ENCODE peak calls at places on chromosomes 2 and 18, in ten cellular contexts. Q is gastrocnemius medialis, D is heart left ventricle, H is body of pancreas, J is endothelial cell of umbilical vein, K is ovary, C is IMR-90, Z is adrenal gland, S is A549, U is upper lobe of left lung. R is an unnamed sample.

GRCh38 chr2:73089270-73090030 is 17.9 kb upstream of the SFXN5 start:
- DNase-seq in Q (no peak), D (peak), H (peak), J (peak), K (no peak), C (peak), Z (no peak), S (peak), U (peak), R (no peak)

GRCh38 chr2:54166121-54166773 is 50.8 kb downstream of the ACYP2 start:
- DNase-seq in Q (no peak), D (no peak), H (no peak), J (no peak), K (no peak), C (peak), Z (no peak), S (no peak), U (no peak), R (no peak)

GRCh38 chr2:144596074-144596871 is 76.4 kb upstream of the ZEB2 start:
- DNase-seq in Q (no peak), D (no peak), H (no peak), J (peak), K (no peak), C (peak), Z (no peak), S (peak), U (peak), R (no peak)

GRCh38 chr2:80363951-80364350 is 59.4 kb upstream of the LRRTM1 start:
- DNase-seq in Q (no peak), D (peak), H (no peak), J (no peak), K (no peak), C (no peak), Z (no peak), S (no peak), U (no peak), R (no peak)

GRCh38 chr2:11785611-11785940 is 39.1 kb downstream of the LPIN1 start:
- DNase-seq in Q (no peak), D (no peak), H (no peak), J (no peak), K (no peak), C (no peak), Z (peak), S (no peak), U (no peak), R (no peak)

GRCh38 chr2:212958757-212959295 is 192.6 kb downstream of the IKZF2 start:
- DNase-seq in Q (no peak), D (no peak), H (no peak), J (no peak), K (no peak), C (peak), Z (no peak), S (no peak), U (no peak), R (no peak)

GRCh38 chr2:126843046-126843445 is 55.6 kb upstream of the TEX51 start:
- DNase-seq in Q (no peak), D (no peak), H (no peak), J (no peak), K (no peak), C (no peak), Z (no peak), S (no peak), U (no peak), R (no peak)

GRCh38 chr2:239291505-239292350 is 109.1 kb downstream of the HDAC4 start:
- DNase-seq in Q (peak), D (no peak), H (peak), J (no peak), K (peak), C (no peak), Z (no peak), S (no peak), U (no peak), R (no peak)

GRCh38 chr2:61887684-61888303 is 662 bp downstream of the CCT4 start:
- DNase-seq in Q (no peak), D (no peak), H (no peak), J (peak), K (no peak), C (peak), Z (peak), S (peak), U (no peak), R (no peak)

GRCh38 chr2:15427987-15428386 is 133.1 kb downstream of the NBAS start:
- DNase-seq in Q (no peak), D (no peak), H (no peak), J (no peak), K (no peak), C (no peak), Z (no peak), S (no peak), U (no peak), R (no peak)

GRCh38 chr18:74965682-74966081 is 243.3 kb downstream of the PTGR3 start:
- DNase-seq in Q (no peak), D (no peak), H (no peak), J (no peak), K (no peak), C (no peak), Z (no peak), S (no peak), U (no peak), R (no peak)

GRCh38 chr18:69845588-69846506 is 101.8 kb downstream of the CD226 start:
- DNase-seq in Q (no peak), D (no peak), H (no peak), J (no peak), K (no peak), C (peak), Z (no peak), S (peak), U (peak), R (no peak)

GRCh38 chr2:181682795-181683517 is 2.6 kb upstream of the NEUROD1 start:
- DNase-seq in Q (no peak), D (no peak), H (no peak), J (no peak), K (no peak), C (no peak), Z (no peak), S (no peak), U (no peak), R (no peak)

GRCh38 chr2:19540739-19541503 is 182.5 kb upstream of the OSR1 start:
- DNase-seq in Q (no peak), D (no peak), H (no peak), J (no peak), K (no peak), C (peak), Z (no peak), S (peak), U (no peak), R (peak)

GRCh38 chr2:137964066-137964858 is at the start of gene HNMT:
- DNase-seq in Q (no peak), D (peak), H (peak), J (peak), K (peak), C (peak), Z (peak), S (peak), U (peak), R (peak)

GRCh38 chr18:4232656-4233055 is 222.5 kb downstream of the DLGAP1 start:
- DNase-seq in Q (no peak), D (no peak), H (no peak), J (no peak), K (no peak), C (no peak), Z (no peak), S (no peak), U (no peak), R (no peak)

GRCh38 chr2:163471947-163472346 is 263.9 kb downstream of the FIGN start:
- DNase-seq in Q (no peak), D (no peak), H (no peak), J (peak), K (no peak), C (peak), Z (peak), S (peak), U (no peak), R (no peak)

GRCh38 chr2:234730066-234730640 is 221.7 kb upstream of the SH3BP4 start:
- DNase-seq in Q (no peak), D (no peak), H (no peak), J (no peak), K (no peak), C (no peak), Z (no peak), S (no peak), U (no peak), R (no peak)

GRCh38 chr2:237482485-237482884 is 4.6 kb upstream of the MLPH start:
- DNase-seq in Q (peak), D (peak), H (peak), J (no peak), K (peak), C (no peak), Z (peak), S (peak), U (peak), R (peak)

GRCh38 chr2:44429034-44429433 is 67.3 kb downstream of the CAMKMT start:
- DNase-seq in Q (no peak), D (no peak), H (no peak), J (no peak), K (no peak), C (peak), Z (no peak), S (peak), U (no peak), R (no peak)

GRCh38 chr18:47881752-47882455 is 48.6 kb downstream of the SMAD2 start:
- DNase-seq in Q (no peak), D (no peak), H (no peak), J (no peak), K (no peak), C (peak), Z (no peak), S (peak), U (peak), R (no peak)

GRCh38 chr18:58267493-58267892 is 223.5 kb downstream of the NEDD4L start:
- DNase-seq in Q (no peak), D (no peak), H (no peak), J (no peak), K (no peak), C (peak), Z (no peak), S (no peak), U (no peak), R (no peak)

GRCh38 chr2:33107690-33108482 is 161.1 kb downstream of the LTBP1 start:
- DNase-seq in Q (no peak), D (no peak), H (no peak), J (no peak), K (no peak), C (peak), Z (no peak), S (no peak), U (no peak), R (no peak)

GRCh38 chr2:149036507-149037293 is 1.8 kb upstream of the LYPD6B start:
- DNase-seq in Q (no peak), D (no peak), H (no peak), J (no peak), K (no peak), C (no peak), Z (no peak), S (no peak), U (no peak), R (no peak)

GRCh38 chr2:6359964-6360363 is 505.7 kb downstream of the CMPK2 start:
- DNase-seq in Q (no peak), D (no peak), H (no peak), J (no peak), K (no peak), C (no peak), Z (no peak), S (no peak), U (no peak), R (no peak)

GRCh38 chr2:164260506-164260905 is 360.8 kb downstream of the GRB14 start:
- DNase-seq in Q (no peak), D (no peak), H (no peak), J (no peak), K (no peak), C (no peak), Z (no peak), S (no peak), U (no peak), R (no peak)

GRCh38 chr18:70074091-70074490 is 126.4 kb upstream of the CD226 start:
- DNase-seq in Q (no peak), D (no peak), H (no peak), J (no peak), K (no peak), C (peak), Z (no peak), S (no peak), U (no peak), R (no peak)

GRCh38 chr2:207394812-207395534 is 134.8 kb upstream of the CREB1 start:
- DNase-seq in Q (no peak), D (no peak), H (no peak), J (peak), K (no peak), C (peak), Z (no peak), S (peak), U (no peak), R (no peak)

GRCh38 chr2:238361877-238362276 is 41.6 kb downstream of the TRAF3IP1 start:
- DNase-seq in Q (no peak), D (no peak), H (no peak), J (no peak), K (no peak), C (no peak), Z (no peak), S (no peak), U (no peak), R (no peak)

GRCh38 chr2:24816404-24816803 is 23.2 kb downstream of the CENPO start:
- DNase-seq in Q (no peak), D (no peak), H (no peak), J (no peak), K (no peak), C (no peak), Z (no peak), S (no peak), U (no peak), R (no peak)

GRCh38 chr2:48144777-48145176 is 238.5 kb upstream of the FBXO11 start:
- DNase-seq in Q (no peak), D (peak), H (no peak), J (peak), K (no peak), C (no peak), Z (no peak), S (no peak), U (peak), R (no peak)

GRCh38 chr18:12703714-12704113 is 872 bp downstream of the PSMG2 start:
- DNase-seq in Q (no peak), D (no peak), H (no peak), J (no peak), K (no peak), C (peak), Z (no peak), S (peak), U (no peak), R (no peak)

GRCh38 chr2:218898109-218898878 is 17.6 kb downstream of the WNT10A start:
- DNase-seq in Q (peak), D (peak), H (peak), J (peak), K (peak), C (peak), Z (peak), S (peak), U (peak), R (no peak)

GRCh38 chr2:218895326-218895725 is 14.7 kb downstream of the WNT10A start:
- DNase-seq in Q (no peak), D (no peak), H (no peak), J (no peak), K (no peak), C (no peak), Z (no peak), S (no peak), U (no peak), R (no peak)

GRCh38 chr2:218897394-218898108 is 16.9 kb downstream of the WNT10A start:
- DNase-seq in Q (no peak), D (no peak), H (no peak), J (no peak), K (no peak), C (no peak), Z (no peak), S (no peak), U (no peak), R (no peak)

GRCh38 chr2:218895758-218896500 is 15.3 kb downstream of the WNT10A start:
- DNase-seq in Q (no peak), D (no peak), H (no peak), J (no peak), K (no peak), C (no peak), Z (no peak), S (no peak), U (no peak), R (no peak)

DNA sequence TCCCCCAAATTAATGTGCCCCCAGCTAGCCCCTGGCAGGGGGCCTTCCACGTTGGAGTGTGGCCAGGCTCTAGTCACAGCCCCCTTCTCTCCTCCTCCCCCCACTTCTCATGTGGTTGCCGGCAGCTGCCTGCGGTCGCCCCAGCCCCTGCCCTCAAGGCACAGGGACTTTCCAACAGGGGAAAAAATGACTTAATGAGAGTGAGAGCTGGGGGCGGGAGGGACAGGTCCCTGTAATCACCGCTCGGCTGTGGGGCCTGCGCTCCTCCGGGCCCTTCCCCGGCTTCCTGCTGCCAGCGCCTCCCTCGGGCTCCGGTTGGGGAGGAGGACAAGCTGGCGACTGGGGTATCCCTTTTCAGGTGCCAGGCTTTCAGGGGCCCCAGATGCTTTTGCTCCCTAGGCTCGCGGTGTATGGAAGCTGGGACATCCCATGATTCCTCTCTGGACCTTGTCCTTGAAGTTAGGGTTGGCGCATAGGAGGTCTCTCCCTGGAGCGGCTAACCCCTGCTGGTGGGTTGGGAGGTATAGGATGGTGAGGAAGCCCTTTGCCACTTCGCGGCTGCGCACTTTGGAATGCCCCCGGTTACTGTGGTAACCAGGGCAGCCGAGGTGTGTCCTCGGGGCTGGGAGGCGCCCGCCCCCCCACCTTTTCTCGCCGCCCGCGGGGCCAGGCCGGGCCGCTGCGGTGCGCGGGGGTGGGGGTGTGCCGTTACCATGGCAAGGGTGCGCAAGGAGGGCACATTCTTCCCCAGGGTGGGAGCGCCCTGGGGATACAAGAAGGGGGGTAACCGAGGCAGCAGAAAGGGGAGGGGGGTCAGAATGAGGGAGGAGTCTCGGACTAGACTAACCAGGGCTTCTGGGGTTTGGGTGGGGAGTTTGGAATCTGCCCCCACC is 16.1 kb downstream of the WNT10A start:
- DNase-seq in Q (no peak), D (no peak), H (no peak), J (no peak), K (no peak), C (peak), Z (no peak), S (no peak), U (no peak), R (no peak)
- TF ChIP-seq POLR2A in Q (no peak), D (no peak), H (no peak), J (no peak), K (no peak), C (no peak), Z (no peak), S (no peak), U (no peak), R (no peak)

GRCh38 chr2:10527585-10527984 is 79.5 kb upstream of the ODC1 start:
- DNase-seq in Q (no peak), D (no peak), H (no peak), J (no peak), K (no peak), C (no peak), Z (no peak), S (no peak), U (peak), R (no peak)

GRCh38 chr2:10524341-10524740 is 76.2 kb upstream of the ODC1 start:
- DNase-seq in Q (no peak), D (no peak), H (no peak), J (no peak), K (no peak), C (no peak), Z (no peak), S (no peak), U (peak), R (no peak)

GRCh38 chr2:10526281-10526680 is 78.2 kb upstream of the ODC1 start:
- DNase-seq in Q (no peak), D (no peak), H (no peak), J (no peak), K (no peak), C (no peak), Z (no peak), S (no peak), U (peak), R (peak)

GRCh38 chr2:10524841-10525572 is 76.9 kb upstream of the ODC1 start:
- DNase-seq in Q (no peak), D (no peak), H (no peak), J (no peak), K (no peak), C (no peak), Z (no peak), S (no peak), U (peak), R (no peak)

GRCh38 chr2:10525573-10526265 is 77.6 kb upstream of the ODC1 start:
- DNase-seq in Q (no peak), D (no peak), H (no peak), J (no peak), K (no peak), C (no peak), Z (no peak), S (no peak), U (peak), R (peak)
- TF ChIP-seq POLR2A in Q (no peak), D (no peak), H (no peak), J (no peak), K (no peak), C (no peak), Z (no peak), S (no peak), U (no peak), R (no peak)

GRCh38 chr2:201984800-201985525 is 48.7 kb upstream of the FZD7 start:
- DNase-seq in Q (no peak), D (no peak), H (peak), J (no peak), K (no peak), C (no peak), Z (no peak), S (no peak), U (no peak), R (no peak)
- TF ChIP-seq POLR2A in Q (no peak), D (no peak), H (no peak), J (no peak), K (no peak), C (no peak), Z (no peak), S (no peak), U (no peak), R (no peak)

GRCh38 chr2:55618025-55618648 is 715 bp upstream of the PPP4R3B start:
- DNase-seq in Q (no peak), D (no peak), H (no peak), J (no peak), K (no peak), C (peak), Z (no peak), S (no peak), U (no peak), R (no peak)
- TF ChIP-seq POLR2A in Q (no peak), D (no peak), H (no peak), J (peak), K (no peak), C (no peak), Z (no peak), S (no peak), U (peak), R (no peak)

GRCh38 chr2:70140978-70141753 is 49.7 kb downstream of the C2orf42 start:
- DNase-seq in Q (peak), D (peak), H (peak), J (peak), K (peak), C (peak), Z (peak), S (peak), U (peak), R (peak)

GRCh38 chr2:70143314-70144150 is 47.3 kb downstream of the C2orf42 start:
- DNase-seq in Q (peak), D (peak), H (peak), J (peak), K (peak), C (peak), Z (peak), S (peak), U (peak), R (peak)

GRCh38 chr2:70144443-70145167 is 46.2 kb downstream of the C2orf42 start:
- DNase-seq in Q (no peak), D (no peak), H (no peak), J (no peak), K (no peak), C (no peak), Z (no peak), S (no peak), U (no peak), R (no peak)

GRCh38 chr2:70142590-70143313 is 48.1 kb downstream of the C2orf42 start:
- DNase-seq in Q (peak), D (peak), H (peak), J (peak), K (peak), C (peak), Z (peak), S (peak), U (peak), R (peak)

DNA sequence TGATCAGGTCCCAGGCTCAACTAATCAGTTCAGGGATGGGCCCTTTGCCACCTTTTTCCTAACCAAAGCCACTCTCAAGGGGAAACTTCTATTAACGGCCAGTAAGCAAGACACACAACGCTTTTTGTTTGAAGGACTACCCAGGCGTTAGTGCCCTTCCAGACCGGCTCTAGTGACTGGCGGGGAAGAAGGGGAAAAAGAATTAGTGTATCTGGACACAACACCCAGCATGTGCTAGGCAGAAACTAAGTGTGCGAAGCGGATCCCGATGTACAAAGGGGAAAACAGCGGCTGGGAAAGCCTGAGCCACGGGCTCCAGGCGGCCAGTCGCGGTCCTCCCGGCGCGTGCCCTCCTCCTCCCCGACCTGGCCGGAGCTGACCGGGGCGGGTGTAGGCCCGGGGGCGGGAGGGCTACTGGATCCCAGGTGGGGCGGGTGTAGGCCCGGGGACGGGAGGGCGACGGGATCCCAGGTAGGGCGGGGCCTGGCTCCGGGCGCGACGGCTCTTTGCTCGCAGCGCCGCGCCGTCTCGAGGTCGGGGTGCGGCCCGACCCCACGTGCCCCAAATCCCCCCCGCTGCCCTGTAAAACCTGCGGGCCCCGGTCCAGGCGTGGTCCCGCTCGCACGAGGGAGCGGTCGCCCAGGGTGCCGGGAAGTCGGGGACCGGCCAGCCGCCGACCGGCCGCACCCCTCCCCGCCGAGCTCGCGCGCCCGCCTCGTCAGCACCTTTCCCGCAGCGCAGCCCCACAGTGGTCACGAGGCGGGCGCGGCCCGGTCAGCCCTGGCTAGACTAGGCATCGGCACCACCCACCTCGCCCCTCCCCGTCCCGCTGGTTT is 48.8 kb downstream of the C2orf42 start:
- DNase-seq in Q (peak), D (no peak), H (no peak), J (peak), K (no peak), C (peak), Z (no peak), S (peak), U (peak), R (peak)
- TF ChIP-seq POLR2A in Q (peak), D (peak), H (peak), J (peak), K (peak), C (peak), Z (peak), S (peak), U (peak), R (peak)